ENCODE peak calls at places on chromosomes 2 and 18, in ten cellular contexts. U, N, T, B, O, E, J, D, X and Z are unnamed samples.

GRCh38 chr2:16615687-16616615 is 49.7 kb downstream of the CYRIA start:
- DNase-seq in U (no peak), N (no peak), T (peak), B (no peak), O (no peak), E (no peak), J (no peak), D (no peak), X (no peak), Z (no peak)

GRCh38 chr18:8734496-8734895 is 29.1 kb downstream of the MTCL1 start:
- DNase-seq in U (peak), N (no peak), T (no peak), B (no peak), O (no peak), E (no peak), J (no peak), D (no peak), X (no peak), Z (no peak)

GRCh38 chr2:43539991-43540860 is 55.6 kb downstream of the THADA start:
- DNase-seq in U (peak), N (no peak), T (no peak), B (no peak), O (peak), E (no peak), J (peak), D (no peak), X (no peak), Z (peak)

GRCh38 chr2:206088248-206088647 is 2.3 kb upstream of the INO80D start:
- DNase-seq in U (no peak), N (no peak), T (no peak), B (no peak), O (no peak), E (no peak), J (no peak), D (no peak), X (no peak), Z (no peak)

GRCh38 chr2:62038980-62039771 is 133.7 kb downstream of the COMMD1 start:
- DNase-seq in U (peak), N (no peak), T (no peak), B (no peak), O (no peak), E (no peak), J (peak), D (no peak), X (peak), Z (peak)

GRCh38 chr2:28335666-28336065 is 57.0 kb upstream of the FOSL2 start:
- DNase-seq in U (no peak), N (no peak), T (no peak), B (no peak), O (peak), E (no peak), J (no peak), D (no peak), X (no peak), Z (no peak)

GRCh38 chr2:19711470-19712372 is 190.1 kb downstream of the TTC32 start:
- DNase-seq in U (peak), N (peak), T (peak), B (no peak), O (no peak), E (peak), J (peak), D (no peak), X (no peak), Z (peak)

GRCh38 chr2:9329497-9329896 is 93.8 kb downstream of the ITGB1BP1 start:
- DNase-seq in U (no peak), N (no peak), T (no peak), B (no peak), O (no peak), E (no peak), J (no peak), D (no peak), X (no peak), Z (no peak)